ENCODE peak calls at places on chromosomes 13 and 19, in four cellular contexts. F, I, Z and H are unnamed samples.

GRCh38 chr19:46637224-46637623 is 1.2 kb upstream of the GNG8 start:
- DNase-seq in Z (no peak), I (no peak), F (no peak), H (no peak)

GRCh38 chr19:49567722-49568454 is 12.5 kb downstream of the NOSIP start:
- DNase-seq in I (no peak), Z (no peak), F (no peak), H (no peak)

GRCh38 chr13:30585748-30586262 is 31.9 kb upstream of the USPL1 start:
- DNase-seq in I (no peak), Z (no peak), F (no peak), H (no peak)

GRCh38 chr19:13995017-13995728 is 10.9 kb downstream of the RFX1 start:
- DNase-seq in Z (no peak), I (no peak), F (no peak), H (peak; percentile 40)

GRCh38 chr13:94549241-94550029 is 46.5 kb downstream of the TGDS start:
- DNase-seq in F (peak; percentile 91), I (peak; percentile 87), Z (peak; percentile 90), H (peak; percentile 85)

GRCh38 chr19:28208745-28209144 is 1004.2 kb downstream of the UQCRFS1 start:
- DNase-seq in F (no peak), Z (no peak), I (no peak), H (no peak)

GRCh38 chr19:49443366-49444099 is 2.2 kb upstream of the SLC17A7 start:
- DNase-seq in I (peak; percentile 88), F (peak; percentile 87), Z (peak; percentile 91), H (peak; percentile 92)

GRCh38 chr19:1752757-1753728 is at the start of gene ONECUT3:
- DNase-seq in F (no peak), I (no peak), Z (no peak), H (no peak)

GRCh38 chr13:97254809-97255208 is 32.7 kb downstream of the MBNL2 start:
- DNase-seq in F (peak; percentile 75), Z (peak; percentile 67), I (no peak), H (peak; percentile 48)

GRCh38 chr19:48271531-48272151 is 1.8 kb downstream of the ZNF114 start:
- DNase-seq in F (no peak), Z (peak; percentile 35), I (no peak), H (no peak)

GRCh38 chr13:74132768-74133656 is 1.2 kb downstream of the KLF12 start:
- DNase-seq in F (no peak), I (no peak), Z (peak; percentile 18), H (peak; percentile 36)

GRCh38 chr19:45817725-45818301 is 2.7 kb upstream of the RSPH6A start:
- DNase-seq in Z (no peak), I (no peak), F (no peak), H (no peak)

GRCh38 chr19:34228762-34229161 is 25.6 kb upstream of the GARRE1 start:
- DNase-seq in Z (no peak), I (no peak), F (no peak), H (no peak)

GRCh38 chr19:32294871-32295438 is 50.5 kb upstream of the ZNF507 start:
- DNase-seq in F (no peak), I (no peak), Z (no peak), H (no peak)

GRCh38 chr19:46602392-46603194 is 1.5 kb downstream of the CALM3 start:
- DNase-seq in F (no peak), I (peak; percentile 58), Z (no peak), H (no peak)

GRCh38 chr13:27607125-27607524 is 13.2 kb downstream of the LNX2 start:
- DNase-seq in I (no peak), Z (peak; percentile 73), F (peak; percentile 54), H (peak; percentile 65)

GRCh38 chr19:35045667-35046300 is 4.3 kb downstream of the HPN start:
- DNase-seq in I (no peak), F (peak; percentile 18), Z (peak; percentile 21), H (no peak)